ENCODE peak calls at places on chromosomes 3 and 15, in ten cellular contexts. One of them, this sample, is unnamed.

GRCh38 chr3:172591876-172592771 is 68.9 kb upstream of the TNFSF10 start:
- DNase-seq in breast epithelium: no peak
- DNase-seq in upper lobe of right lung: no peak
- DNase-seq in body of pancreas: no peak
- DNase-seq in endodermal cell: no peak
- DNase-seq in small intestine: peak; percentile 87
- DNase-seq in cardiac muscle cell: no peak
- DNase-seq in stomach: no peak
- DNase-seq in fibroblast of lung: peak; percentile 44
- DNase-seq in SK-N-SH: no peak
- DNase-seq in this sample: no peak

GRCh38 chr3:57184516-57184915 is 15.3 kb downstream of the HESX1 start:
- DNase-seq in breast epithelium: no peak
- DNase-seq in upper lobe of right lung: no peak
- DNase-seq in body of pancreas: no peak
- DNase-seq in endodermal cell: no peak
- DNase-seq in small intestine: no peak
- DNase-seq in cardiac muscle cell: no peak
- DNase-seq in stomach: no peak
- DNase-seq in fibroblast of lung: no peak
- DNase-seq in SK-N-SH: peak; percentile 36
- DNase-seq in this sample: no peak

GRCh38 chr3:58723197-58723596 is 56.6 kb upstream of the FAM3D start:
- DNase-seq in breast epithelium: no peak
- DNase-seq in upper lobe of right lung: no peak
- DNase-seq in body of pancreas: no peak
- DNase-seq in endodermal cell: no peak
- DNase-seq in small intestine: no peak
- DNase-seq in cardiac muscle cell: no peak
- DNase-seq in stomach: no peak
- DNase-seq in fibroblast of lung: no peak
- DNase-seq in SK-N-SH: no peak
- DNase-seq in this sample: no peak

GRCh38 chr3:189588061-189588817 is 43.0 kb upstream of the TP63 start:
- DNase-seq in breast epithelium: no peak
- DNase-seq in upper lobe of right lung: no peak
- DNase-seq in body of pancreas: no peak
- DNase-seq in endodermal cell: no peak
- DNase-seq in small intestine: no peak
- DNase-seq in cardiac muscle cell: no peak
- DNase-seq in stomach: no peak
- DNase-seq in fibroblast of lung: peak; percentile 63
- DNase-seq in SK-N-SH: no peak
- DNase-seq in this sample: no peak

GRCh38 chr3:55066406-55067128 is 138.7 kb upstream of the LRTM1 start:
- DNase-seq in breast epithelium: no peak
- DNase-seq in upper lobe of right lung: no peak
- DNase-seq in body of pancreas: no peak
- DNase-seq in endodermal cell: no peak
- DNase-seq in small intestine: no peak
- DNase-seq in cardiac muscle cell: no peak
- DNase-seq in stomach: no peak
- DNase-seq in fibroblast of lung: no peak
- DNase-seq in SK-N-SH: no peak
- DNase-seq in this sample: no peak

GRCh38 chr3:106049876-106050275 is 181.1 kb upstream of the CBLB start:
- DNase-seq in breast epithelium: no peak
- DNase-seq in upper lobe of right lung: no peak
- DNase-seq in body of pancreas: no peak
- DNase-seq in endodermal cell: no peak
- DNase-seq in small intestine: no peak
- DNase-seq in cardiac muscle cell: no peak
- DNase-seq in stomach: no peak
- DNase-seq in fibroblast of lung: peak; percentile 36
- DNase-seq in SK-N-SH: no peak
- DNase-seq in this sample: no peak

GRCh38 chr3:64267774-64268604 is 42.7 kb upstream of the PRICKLE2 start:
- DNase-seq in breast epithelium: peak; percentile 63
- DNase-seq in upper lobe of right lung: peak; percentile 69
- DNase-seq in body of pancreas: peak; percentile 46
- DNase-seq in endodermal cell: peak; percentile 87
- DNase-seq in small intestine: no peak
- DNase-seq in cardiac muscle cell: peak; percentile 79
- DNase-seq in stomach: peak; percentile 45
- DNase-seq in fibroblast of lung: peak; percentile 80
- DNase-seq in SK-N-SH: no peak
- DNase-seq in this sample: no peak

GRCh38 chr15:43268111-43269105 is 1.7 kb upstream of the TGM5 start:
- DNase-seq in breast epithelium: no peak
- DNase-seq in upper lobe of right lung: no peak
- DNase-seq in body of pancreas: no peak
- DNase-seq in endodermal cell: peak; percentile 82
- DNase-seq in small intestine: no peak
- DNase-seq in cardiac muscle cell: peak; percentile 66
- DNase-seq in stomach: no peak
- DNase-seq in fibroblast of lung: no peak
- DNase-seq in SK-N-SH: peak; percentile 59
- DNase-seq in this sample: peak; percentile 33

GRCh38 chr15:57033715-57034439 is 115.4 kb downstream of the TCF12 start:
- DNase-seq in breast epithelium: no peak
- DNase-seq in upper lobe of right lung: no peak
- DNase-seq in body of pancreas: no peak
- DNase-seq in endodermal cell: no peak
- DNase-seq in small intestine: no peak
- DNase-seq in cardiac muscle cell: no peak
- DNase-seq in stomach: no peak
- DNase-seq in fibroblast of lung: no peak
- DNase-seq in SK-N-SH: no peak
- DNase-seq in this sample: peak; percentile 37

GRCh38 chr15:98422086-98422478 is 226.3 kb upstream of the IGF1R start:
- DNase-seq in breast epithelium: no peak
- DNase-seq in upper lobe of right lung: no peak
- DNase-seq in body of pancreas: no peak
- DNase-seq in endodermal cell: no peak
- DNase-seq in small intestine: no peak
- DNase-seq in cardiac muscle cell: no peak
- DNase-seq in stomach: no peak
- DNase-seq in fibroblast of lung: no peak
- DNase-seq in SK-N-SH: no peak
- DNase-seq in this sample: no peak
- H3K27me3 ChIP-seq in breast epithelium: no peaks in the 10 kb centered on the region
- H3K27me3 ChIP-seq in upper lobe of right lung: peaks cover 28% of the 10 kb centered on the region
- H3K27me3 ChIP-seq in body of pancreas: no peaks in the 10 kb centered on the region
- H3K27me3 ChIP-seq in endodermal cell: peaks cover 66% of the 10 kb centered on the region
- H3K27me3 ChIP-seq in small intestine: peaks cover 4% of the 10 kb centered on the region
- H3K27me3 ChIP-seq in cardiac muscle cell: peaks cover 67% of the 10 kb centered on the region
- H3K27me3 ChIP-seq in stomach: peaks cover 62% of the 10 kb centered on the region
- H3K27me3 ChIP-seq in fibroblast of lung: no peaks in the 10 kb centered on the region
- H3K27me3 ChIP-seq in SK-N-SH: peaks cover 83% of the 10 kb centered on the region
- H3K27me3 ChIP-seq in this sample: peaks cover 14% of the 10 kb centered on the region

GRCh38 chr3:50625879-50626182 is 8.9 kb downstream of the MAPKAPK3 start:
- DNase-seq in breast epithelium: no peak
- DNase-seq in upper lobe of right lung: no peak
- DNase-seq in body of pancreas: no peak
- DNase-seq in endodermal cell: no peak
- DNase-seq in small intestine: no peak
- DNase-seq in cardiac muscle cell: no peak
- DNase-seq in stomach: no peak
- DNase-seq in fibroblast of lung: no peak
- DNase-seq in SK-N-SH: no peak
- DNase-seq in this sample: no peak
- H3K4me1 ChIP-seq in breast epithelium: no peaks in the 10 kb centered on the region
- H3K4me1 ChIP-seq in upper lobe of right lung: peaks cover 36% of the 10 kb centered on the region
- H3K4me1 ChIP-seq in body of pancreas: peaks cover 17% of the 10 kb centered on the region
- H3K4me1 ChIP-seq in endodermal cell: peaks cover 23% of the 10 kb centered on the region
- H3K4me1 ChIP-seq in small intestine: no peaks in the 10 kb centered on the region
- H3K4me1 ChIP-seq in cardiac muscle cell: peaks cover 14% of the 10 kb centered on the region
- H3K4me1 ChIP-seq in stomach: peaks cover 31% of the 10 kb centered on the region
- H3K4me1 ChIP-seq in fibroblast of lung: peaks cover 8% of the 10 kb centered on the region
- H3K4me1 ChIP-seq in SK-N-SH: peaks cover 17% of the 10 kb centered on the region
- H3K4me1 ChIP-seq in this sample: peaks cover 6% of the 10 kb centered on the region

GRCh38 chr15:74178326-74179100 is 5.0 kb downstream of the ISLR start:
- DNase-seq in breast epithelium: no peak
- DNase-seq in upper lobe of right lung: peak; percentile 46
- DNase-seq in body of pancreas: no peak
- DNase-seq in endodermal cell: no peak
- DNase-seq in small intestine: no peak
- DNase-seq in cardiac muscle cell: no peak
- DNase-seq in stomach: no peak
- DNase-seq in fibroblast of lung: no peak
- DNase-seq in SK-N-SH: peak; percentile 19
- DNase-seq in this sample: no peak
- H3K27me3 ChIP-seq in breast epithelium: no peaks in the 10 kb centered on the region
- H3K27me3 ChIP-seq in upper lobe of right lung: no peaks in the 10 kb centered on the region
- H3K27me3 ChIP-seq in body of pancreas: no peaks in the 10 kb centered on the region
- H3K27me3 ChIP-seq in endodermal cell: no peaks in the 10 kb centered on the region
- H3K27me3 ChIP-seq in small intestine: no peaks in the 10 kb centered on the region
- H3K27me3 ChIP-seq in cardiac muscle cell: no peaks in the 10 kb centered on the region
- H3K27me3 ChIP-seq in stomach: peaks cover 3% of the 10 kb centered on the region
- H3K27me3 ChIP-seq in fibroblast of lung: peaks cover 3% of the 10 kb centered on the region
- H3K27me3 ChIP-seq in SK-N-SH: no peaks in the 10 kb centered on the region
- H3K27me3 ChIP-seq in this sample: peaks cover 11% of the 10 kb centered on the region

DNA sequence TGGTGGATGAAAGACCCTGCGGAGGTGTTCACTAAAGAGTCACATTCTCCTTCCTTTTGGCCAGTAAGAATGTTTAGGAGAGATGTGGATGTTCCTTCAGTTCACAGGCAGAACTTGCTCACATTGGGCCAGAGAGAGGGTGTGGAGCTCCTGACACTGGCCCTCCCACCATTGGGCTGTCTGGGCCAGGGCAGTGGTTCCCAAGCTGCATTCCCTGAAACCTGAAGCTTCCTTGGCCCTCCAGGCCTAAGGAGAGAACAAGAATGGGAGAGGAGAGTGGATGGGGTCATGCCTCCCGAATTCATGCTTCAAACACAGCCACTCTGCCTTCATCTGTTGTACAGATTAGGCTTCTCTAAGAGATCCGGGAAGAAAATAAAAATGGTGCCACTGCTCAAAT is 257.4 kb downstream of the RORA start:
- DNase-seq in breast epithelium: no peak
- DNase-seq in upper lobe of right lung: no peak
- DNase-seq in body of pancreas: no peak
- DNase-seq in endodermal cell: no peak
- DNase-seq in small intestine: no peak
- DNase-seq in cardiac muscle cell: no peak
- DNase-seq in stomach: no peak
- DNase-seq in fibroblast of lung: no peak
- DNase-seq in SK-N-SH: no peak
- DNase-seq in this sample: no peak
- H3K4me1 ChIP-seq in breast epithelium: no peaks in the 10 kb centered on the region
- H3K4me1 ChIP-seq in upper lobe of right lung: no peaks in the 10 kb centered on the region
- H3K4me1 ChIP-seq in body of pancreas: no peaks in the 10 kb centered on the region
- H3K4me1 ChIP-seq in endodermal cell: peaks cover 17% of the 10 kb centered on the region
- H3K4me1 ChIP-seq in small intestine: no peaks in the 10 kb centered on the region
- H3K4me1 ChIP-seq in cardiac muscle cell: peaks cover 4% of the 10 kb centered on the region
- H3K4me1 ChIP-seq in stomach: no peaks in the 10 kb centered on the region
- H3K4me1 ChIP-seq in fibroblast of lung: peaks cover 41% of the 10 kb centered on the region
- H3K4me1 ChIP-seq in SK-N-SH: peaks cover 32% of the 10 kb centered on the region
- H3K4me1 ChIP-seq in this sample: no peaks in the 10 kb centered on the region

GRCh38 chr15:70410371-70410975 is 312.8 kb upstream of the TLE3 start:
- DNase-seq in breast epithelium: no peak
- DNase-seq in upper lobe of right lung: no peak
- DNase-seq in body of pancreas: no peak
- DNase-seq in endodermal cell: no peak
- DNase-seq in small intestine: no peak
- DNase-seq in cardiac muscle cell: peak; percentile 28
- DNase-seq in stomach: no peak
- DNase-seq in fibroblast of lung: no peak
- DNase-seq in SK-N-SH: no peak
- DNase-seq in this sample: no peak
- H3K27me3 ChIP-seq in breast epithelium: no peaks in the 10 kb centered on the region
- H3K27me3 ChIP-seq in upper lobe of right lung: no peaks in the 10 kb centered on the region
- H3K27me3 ChIP-seq in body of pancreas: no peaks in the 10 kb centered on the region
- H3K27me3 ChIP-seq in endodermal cell: peaks cover 6% of the 10 kb centered on the region
- H3K27me3 ChIP-seq in small intestine: no peaks in the 10 kb centered on the region
- H3K27me3 ChIP-seq in cardiac muscle cell: no peaks in the 10 kb centered on the region
- H3K27me3 ChIP-seq in stomach: no peaks in the 10 kb centered on the region
- H3K27me3 ChIP-seq in fibroblast of lung: peaks cover 23% of the 10 kb centered on the region
- H3K27me3 ChIP-seq in SK-N-SH: no peaks in the 10 kb centered on the region
- H3K27me3 ChIP-seq in this sample: no peaks in the 10 kb centered on the region

This sample was measured in HAP-1.